ENCODE peak calls at places on chromosomes 16 and 17, in five cellular contexts. One of them, this sample, is unnamed.

GRCh38 chr17:16987830-16988601 is 16.1 kb upstream of the TNFRSF13B start:
- DNase-seq in germinal center: peak; percentile 91
- DNase-seq in left colon: peak; percentile 73
- DNase-seq in heart right ventricle: peak; percentile 63
- DNase-seq in NCI-H1694 treated with DMSO at 0.1 percent for 48 hours: no peak
- DNase-seq in this sample: peak; percentile 64

GRCh38 chr17:36001862-36002603 is 680 bp upstream of the CCL15 start:
- DNase-seq in germinal center: no peak
- DNase-seq in left colon: peak; percentile 83
- DNase-seq in NCI-H1694 treated with DMSO at 0.1 percent for 48 hours: no peak
- DNase-seq in heart right ventricle: no peak
- DNase-seq in this sample: no peak

GRCh38 chr16:9159839-9160550 is 68.6 kb downstream of the HAPSTR1 start:
- DNase-seq in NCI-H1694 treated with DMSO at 0.1 percent for 48 hours: peak; percentile 13
- DNase-seq in germinal center: peak; percentile 10
- DNase-seq in left colon: peak; percentile 67
- DNase-seq in heart right ventricle: no peak
- DNase-seq in this sample: peak; percentile 50

GRCh38 chr16:14668556-14669223 is 25.4 kb downstream of the PLA2G10 start:
- DNase-seq in left colon: peak; percentile 38
- DNase-seq in heart right ventricle: no peak
- DNase-seq in NCI-H1694 treated with DMSO at 0.1 percent for 48 hours: no peak
- DNase-seq in germinal center: no peak
- DNase-seq in this sample: no peak

GRCh38 chr17:45745843-45746494 is 38.2 kb upstream of the CRHR1 start:
- DNase-seq in heart right ventricle: no peak
- DNase-seq in left colon: no peak
- DNase-seq in germinal center: no peak
- DNase-seq in NCI-H1694 treated with DMSO at 0.1 percent for 48 hours: no peak
- DNase-seq in this sample: peak; percentile 36

GRCh38 chr17:45748911-45749310 is 35.2 kb upstream of the CRHR1 start:
- DNase-seq in left colon: no peak
- DNase-seq in NCI-H1694 treated with DMSO at 0.1 percent for 48 hours: peak; percentile 15
- DNase-seq in heart right ventricle: no peak
- DNase-seq in germinal center: no peak
- DNase-seq in this sample: no peak

GRCh38 chr17:76640550-76641380 is 2.8 kb downstream of the ST6GALNAC1 start:
- DNase-seq in heart right ventricle: no peak
- DNase-seq in NCI-H1694 treated with DMSO at 0.1 percent for 48 hours: no peak
- DNase-seq in left colon: no peak
- DNase-seq in germinal center: no peak
- DNase-seq in this sample: no peak

GRCh38 chr16:17225551-17225950 is 245.2 kb downstream of the XYLT1 start:
- DNase-seq in germinal center: no peak
- DNase-seq in heart right ventricle: no peak
- DNase-seq in NCI-H1694 treated with DMSO at 0.1 percent for 48 hours: no peak
- DNase-seq in left colon: no peak
- DNase-seq in this sample: no peak

GRCh38 chr16:66603537-66604375 is 748 bp upstream of the CMTM3 start:
- DNase-seq in germinal center: no peak
- DNase-seq in left colon: peak; percentile 66
- DNase-seq in NCI-H1694 treated with DMSO at 0.1 percent for 48 hours: peak; percentile 48
- DNase-seq in heart right ventricle: peak; percentile 55
- DNase-seq in this sample: peak; percentile 93

GRCh38 chr16:88627531-88628411 is 10.6 kb upstream of the IL17C start:
- DNase-seq in left colon: no peak
- DNase-seq in germinal center: no peak
- DNase-seq in NCI-H1694 treated with DMSO at 0.1 percent for 48 hours: no peak
- DNase-seq in heart right ventricle: no peak
- DNase-seq in this sample: peak; percentile 65

GRCh38 chr17:38476549-38476948 is 48.3 kb downstream of the ARHGAP23 start:
- DNase-seq in germinal center: no peak
- DNase-seq in NCI-H1694 treated with DMSO at 0.1 percent for 48 hours: no peak
- DNase-seq in heart right ventricle: no peak
- DNase-seq in left colon: no peak
- DNase-seq in this sample: no peak

GRCh38 chr16:50274771-50275415 is 8.5 kb downstream of the ADCY7 start:
- DNase-seq in heart right ventricle: no peak
- DNase-seq in left colon: peak; percentile 6
- DNase-seq in NCI-H1694 treated with DMSO at 0.1 percent for 48 hours: no peak
- DNase-seq in germinal center: no peak
- DNase-seq in this sample: no peak

GRCh38 chr16:86619263-86619935 is 41.0 kb downstream of the FOXL1 start:
- DNase-seq in left colon: no peak
- DNase-seq in germinal center: no peak
- DNase-seq in heart right ventricle: no peak
- DNase-seq in NCI-H1694 treated with DMSO at 0.1 percent for 48 hours: no peak
- DNase-seq in this sample: no peak

GRCh38 chr17:30337393-30337999 is 3.6 kb upstream of the TMIGD1 start:
- DNase-seq in NCI-H1694 treated with DMSO at 0.1 percent for 48 hours: no peak
- DNase-seq in germinal center: no peak
- DNase-seq in heart right ventricle: no peak
- DNase-seq in left colon: no peak
- DNase-seq in this sample: no peak

GRCh38 chr17:43584666-43585102 is 38.5 kb upstream of the ETV4 start:
- DNase-seq in NCI-H1694 treated with DMSO at 0.1 percent for 48 hours: no peak
- DNase-seq in left colon: no peak
- DNase-seq in germinal center: no peak
- DNase-seq in heart right ventricle: no peak
- DNase-seq in this sample: no peak